ENCODE peak calls at places on chromosomes 4 and X, in five cellular contexts. E is H1, X is K562, W is GM12878, U is HepG2. O is an unnamed sample.
A peak's percentile ranks its signal among the peaks of the same experiment; 100 is the strongest.

GRCh38 chr4:109648266-109648996 is 54.8 kb downstream of the CASP6 start:
- DNase-seq in W (peak; percentile 21), E (no peak), X (no peak), U (no peak), O (no peak)

GRCh38 chr4:8266088-8266487 is 3.5 kb upstream of the HTRA3 start:
- DNase-seq in U (no peak), X (no peak), W (no peak), E (no peak), O (no peak)

GRCh38 chr4:40980318-40980883 is 230.6 kb downstream of the NSUN7 start:
- DNase-seq in X (no peak), E (no peak), W (no peak), U (peak; percentile 20), O (no peak)

GRCh38 chr4:56871357-56871993 is 36.2 kb upstream of the REST start:
- DNase-seq in W (no peak), E (no peak), U (no peak), X (no peak), O (no peak)

GRCh38 chrX:71098951-71099506 is 3.4 kb downstream of the FOXO4 start:
- DNase-seq in W (no peak), X (no peak), E (no peak), U (no peak), O (no peak)

GRCh38 chr4:80806472-80806871 is 224.0 kb upstream of the BMP3 start:
- DNase-seq in W (no peak), X (no peak), E (no peak), U (no peak), O (no peak)

GRCh38 chr4:77358315-77358928 is 201.4 kb downstream of the CCNG2 start:
- DNase-seq in U (peak; percentile 19), W (no peak), X (peak; percentile 59), E (no peak), O (peak; percentile 16)

GRCh38 chr4:7831330-7831729 is 108.3 kb downstream of the AFAP1 start:
- DNase-seq in X (no peak), E (no peak), W (no peak), U (no peak), O (no peak)

GRCh38 chr4:7607156-7607910 is 172.6 kb upstream of the PSAPL1 start:
- DNase-seq in E (no peak), W (no peak), X (no peak), U (no peak), O (no peak)

GRCh38 chrX:117973175-117974075 is 143.2 kb downstream of the KLHL13 start:
- DNase-seq in E (no peak), U (no peak), X (no peak), W (no peak), O (no peak)

GRCh38 chr4:76607266-76607799 is 172.3 kb downstream of the SHROOM3 start:
- DNase-seq in X (no peak), U (no peak), W (peak; percentile 62), E (no peak), O (no peak)

GRCh38 chr4:6019316-6020263 is 1.4 kb upstream of the C4orf50 start:
- DNase-seq in E (no peak), X (peak; percentile 75), W (no peak), U (peak; percentile 27), O (peak; percentile 36)

GRCh38 chr4:5839332-5839731 is 53.6 kb downstream of the CRMP1 start:
- DNase-seq in E (no peak), U (no peak), X (no peak), W (no peak), O (no peak)

GRCh38 chrX:67723580-67724351 is 179.9 kb downstream of the AR start:
- DNase-seq in W (no peak), E (no peak), U (no peak), X (no peak), O (no peak)

GRCh38 chrX:43165343-43165920 is 387.5 kb upstream of the PPP1R2C start:
- DNase-seq in U (no peak), W (no peak), E (no peak), X (no peak), O (no peak)

GRCh38 chrX:53435997-53436396 is 1.8 kb upstream of the HSD17B10 start:
- DNase-seq in W (peak; percentile 9), X (peak; percentile 73), U (peak; percentile 52), E (no peak), O (peak; percentile 51)

GRCh38 chr4:117640836-117641235 is 393.4 kb upstream of the NDST3 start:
- DNase-seq in U (no peak), W (no peak), E (no peak), X (no peak), O (no peak)

GRCh38 chrX:28586891-28587635 is at the start of gene IL1RAPL1:
- DNase-seq in X (no peak), U (no peak), W (no peak), E (no peak), O (no peak)

GRCh38 chr4:182540496-182540895 is 297.3 kb downstream of the TENM3 start:
- DNase-seq in U (no peak), W (no peak), E (no peak), X (no peak), O (no peak)

GRCh38 chr4:20416800-20417199 is 165.1 kb downstream of the SLIT2 start:
- DNase-seq in W (no peak), X (no peak), E (no peak), U (no peak), O (no peak)

GRCh38 chr4:174579421-174579820 is 57.1 kb upstream of the HPGD start:
- DNase-seq in W (no peak), X (no peak), E (no peak), U (no peak), O (no peak)

GRCh38 chr4:118034061-118034785 is at the start of gene NDST3:
- DNase-seq in E (no peak), W (no peak), X (no peak), U (peak; percentile 32), O (peak; percentile 71)

GRCh38 chrX:2848806-2849420 is 20.2 kb downstream of the GYG2 start:
- DNase-seq in W (no peak), X (no peak), U (peak; percentile 26), E (no peak), O (no peak)

GRCh38 chr4:54941994-54942552 is 183.3 kb downstream of the KDR start:
- DNase-seq in X (no peak), U (no peak), W (no peak), E (no peak), O (no peak)

GRCh38 chr4:94561249-94562024 is 109.7 kb downstream of the PDLIM5 start:
- DNase-seq in U (no peak), W (no peak), E (no peak), X (no peak), O (no peak)

GRCh38 chrX:24494544-24495113 is 29.5 kb downstream of the PDK3 start:
- DNase-seq in U (peak; percentile 75), E (no peak), X (no peak), W (no peak), O (no peak)

GRCh38 chr4:1215347-1216075 is 33.4 kb downstream of the CTBP1 start:
- DNase-seq in W (peak; percentile 48), E (no peak), U (no peak), X (no peak), O (no peak)

GRCh38 chr4:73841243-73841925 is 4.9 kb downstream of the CXCL6 start:
- DNase-seq in X (no peak), E (no peak), W (no peak), U (no peak), O (no peak)

GRCh38 chr4:112127736-112128322 is 17.4 kb upstream of the FAM241A start:
- DNase-seq in E (no peak), U (no peak), X (no peak), W (no peak), O (no peak)

GRCh38 chr4:184747034-184747830 is 13.3 kb upstream of the CENPU start:
- DNase-seq in W (no peak), E (no peak), X (peak; percentile 40), U (peak; percentile 76), O (no peak)

GRCh38 chr4:176137626-176138025 is 57.8 kb downstream of the SPATA4 start:
- DNase-seq in U (no peak), X (no peak), W (no peak), E (no peak), O (no peak)

GRCh38 chrX:49079489-49080428 is at the start of gene WDR45:
- DNase-seq in W (peak; percentile 8), X (peak; percentile 83), E (no peak), U (peak; percentile 51), O (no peak)
- TF ChIP-seq POLR2A in W (peak; percentile 83), X (peak; percentile 82), E (peak; percentile 32), U (no peak), O (no peak)

DNA sequence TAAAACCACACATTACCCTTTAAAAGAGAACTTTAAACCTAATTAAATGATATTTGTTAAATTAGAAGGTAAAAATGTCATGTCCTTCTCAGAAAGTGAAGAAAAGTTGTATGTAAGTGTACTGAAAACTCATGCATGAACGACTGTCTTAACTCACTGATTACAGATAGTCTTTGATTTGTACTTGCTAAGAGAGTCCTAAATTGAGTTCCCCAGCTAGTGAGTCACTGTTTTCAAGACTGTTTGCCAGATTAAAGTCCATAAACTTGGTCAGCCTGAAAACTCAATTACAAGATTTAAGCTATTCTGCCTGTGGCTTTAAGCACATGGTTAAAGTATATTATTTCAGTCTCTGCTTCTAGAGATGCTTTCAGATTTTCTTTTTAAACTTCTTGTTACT is 124.9 kb upstream of the ZCCHC13 start:
- DNase-seq in W (no peak), U (peak; percentile 39), X (no peak), E (no peak), O (no peak)
- TF ChIP-seq ATF3 in W (no peak), U (no peak), X (no peak), E (no peak), O (no peak)

GRCh38 chrX:48521353-48522243 is at the start of gene EBP:
- DNase-seq in W (peak; percentile 83), U (peak; percentile 84), X (peak; percentile 94), E (peak; percentile 70), O (peak; percentile 88)
- TF ChIP-seq POLR2A in W (peak; percentile 94), U (peak; percentile 91), X (peak; percentile 77), E (peak; percentile 84), O (no peak)

GRCh38 chr4:48122756-48123155 is 11.3 kb downstream of the TXK start:
- DNase-seq in E (no peak), W (no peak), U (no peak), X (peak; percentile 18), O (no peak)

GRCh38 chr4:48118081-48118480 is 16.0 kb downstream of the TXK start:
- DNase-seq in X (no peak), U (no peak), E (no peak), W (no peak), O (no peak)

GRCh38 chr4:48120132-48120531 is 13.9 kb downstream of the TXK start:
- DNase-seq in X (no peak), E (no peak), W (no peak), U (no peak), O (no peak)

GRCh38 chr4:48124870-48125269 is 9.2 kb downstream of the TXK start:
- DNase-seq in X (no peak), U (no peak), E (no peak), W (no peak), O (no peak)

DNA sequence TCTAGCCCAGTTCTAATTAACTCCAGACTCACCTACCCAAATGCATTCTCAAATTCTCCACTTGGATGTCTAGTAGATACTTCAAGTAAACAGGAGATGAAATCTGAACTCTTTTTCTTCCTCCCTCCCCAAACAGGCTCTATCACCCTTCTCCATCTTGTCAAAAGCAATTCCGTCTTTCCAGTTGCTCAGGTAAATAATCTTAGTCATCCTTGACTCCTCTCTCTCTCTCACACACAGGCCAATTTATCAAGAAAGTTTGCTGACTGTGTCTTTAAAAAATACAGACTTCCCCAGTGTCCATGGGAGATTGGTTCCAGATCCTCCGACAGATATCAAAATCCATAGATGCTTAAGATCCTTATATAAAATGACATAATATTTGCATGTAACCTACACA is 12.9 kb downstream of the TXK start:
- DNase-seq in U (no peak), W (no peak), E (no peak), X (no peak), O (no peak)
- TF ChIP-seq ATF3 in U (no peak), W (no peak), E (no peak), X (no peak), O (no peak)